ENCODE peak calls at places on chromosome 21, in seven cellular contexts. M is GM23248; H is NCI-H1105 treated with DMSO at 0.1 percent for 48 hours; E is lower leg skin; Q is COLO829; Y is C1 segment of cervical spinal cord; L is CD4-positive, CD25-positive, alpha-beta regulatory T cell. I is an unnamed sample.

GRCh38 chr21:35475768-35476167 is 426.7 kb upstream of the RUNX1 start:
- DNase-seq in M (peak; percentile 54), Y (no peak), Q (no peak), L (no peak), H (no peak), E (no peak), I (no peak)

GRCh38 chr21:17853393-17854275 is 34.5 kb upstream of the C21orf91 start:
- DNase-seq in M (no peak), H (no peak), Y (no peak), E (no peak), Q (no peak), L (no peak), I (no peak)

GRCh38 chr21:31750843-31751242 is 18.9 kb upstream of the SCAF4 start:
- DNase-seq in Y (no peak), L (no peak), H (no peak), M (peak; percentile 61), E (no peak), Q (no peak), I (no peak)

GRCh38 chr21:40381111-40381510 is 465.8 kb downstream of the DSCAM start:
- DNase-seq in E (no peak), Q (no peak), H (no peak), L (no peak), Y (no peak), M (no peak), I (no peak)

GRCh38 chr21:41752231-41752681 is 14.6 kb downstream of the RIPK4 start:
- DNase-seq in L (no peak), E (no peak), M (peak; percentile 91), Y (no peak), Q (peak; percentile 57), H (no peak), I (no peak)

GRCh38 chr21:22670148-22670547 is 1671.9 kb downstream of the NCAM2 start:
- DNase-seq in M (no peak), E (no peak), H (no peak), Y (no peak), Q (no peak), L (no peak), I (no peak)

GRCh38 chr21:44972301-44972814 is 32.5 kb downstream of the SLX9 start:
- DNase-seq in Y (no peak), H (no peak), Q (no peak), E (no peak), M (no peak), L (no peak), I (no peak)

GRCh38 chr21:44801468-44802395 is at the start of gene UBE2G2:
- DNase-seq in Y (peak; percentile 86), Q (peak; percentile 75), E (peak; percentile 64), L (peak; percentile 89), M (peak; percentile 91), H (peak; percentile 77), I (peak; percentile 81)

GRCh38 chr21:42291003-42291750 is 24.0 kb downstream of the TFF3 start:
- DNase-seq in Y (no peak), M (no peak), L (no peak), Q (no peak), H (no peak), E (no peak), I (no peak)

GRCh38 chr21:44972821-44973220 is 33.0 kb downstream of the SLX9 start:
- DNase-seq in Y (no peak), M (peak; percentile 59), L (no peak), E (no peak), H (no peak), Q (no peak), I (no peak)

GRCh38 chr21:36355868-36356267 is 29.3 kb upstream of the CHAF1B start:
- DNase-seq in L (no peak), Q (no peak), Y (no peak), E (no peak), H (no peak), M (no peak), I (no peak)

GRCh38 chr21:9738527-9738926 is 782.9 kb upstream of the TPTE start:
- DNase-seq in M (no peak), E (no peak), H (no peak), Y (no peak), Q (no peak), L (no peak), I (no peak)

GRCh38 chr21:33767960-33768359 is 125.7 kb downstream of the ITSN1 start:
- DNase-seq in H (no peak), Y (no peak), L (no peak), Q (no peak), E (no peak), M (peak; percentile 3), I (no peak)